ENCODE peak calls at places on chromosomes 3 and 15, in ten cellular contexts. O, X, B, G, K, T, I, Z, L and C are unnamed samples.
A peak's percentile ranks its signal among the peaks of the same experiment; 100 is the strongest.

GRCh38 chr15:70636540-70637165 is 126.7 kb downstream of the UACA start:
- DNase-seq in O (no peak), X (peak; percentile 40), B (no peak), G (no peak), K (no peak), T (peak; percentile 29), I (no peak), Z (no peak), L (no peak), C (peak; percentile 28)

GRCh38 chr3:105853801-105854432 is 14.9 kb downstream of the CBLB start:
- DNase-seq in O (no peak), X (no peak), B (no peak), G (no peak), K (no peak), T (no peak), I (no peak), Z (no peak), L (no peak), C (no peak)

GRCh38 chr3:111333642-111334041 is 208.4 kb upstream of the CD96 start:
- DNase-seq in O (no peak), X (peak; percentile 23), B (no peak), G (no peak), K (no peak), T (peak; percentile 38), I (no peak), Z (peak; percentile 62), L (no peak), C (no peak)

GRCh38 chr15:28191832-28192231 is 92.7 kb upstream of the OCA2 start:
- DNase-seq in O (no peak), X (peak; percentile 79), B (no peak), G (no peak), K (no peak), T (no peak), I (no peak), Z (peak; percentile 79), L (no peak), C (no peak)

GRCh38 chr3:76768912-76769311 is 271.0 kb upstream of the ROBO2 start:
- DNase-seq in O (no peak), X (no peak), B (no peak), G (no peak), K (no peak), T (no peak), I (no peak), Z (no peak), L (no peak), C (no peak)

GRCh38 chr15:92619380-92620101 is 36.0 kb downstream of the FAM174B start:
- DNase-seq in O (no peak), X (no peak), B (peak; percentile 36), G (no peak), K (no peak), T (peak; percentile 65), I (no peak), Z (no peak), L (no peak), C (peak; percentile 66)

GRCh38 chr3:2156244-2156847 is 57.7 kb downstream of the CNTN4 start:
- DNase-seq in O (no peak), X (no peak), B (no peak), G (no peak), K (peak; percentile 18), T (no peak), I (no peak), Z (no peak), L (no peak), C (no peak)

GRCh38 chr15:85316244-85316934 is 64.0 kb upstream of the AKAP13 start:
- DNase-seq in O (no peak), X (peak; percentile 94), B (no peak), G (no peak), K (peak; percentile 24), T (peak; percentile 90), I (no peak), Z (peak; percentile 46), L (no peak), C (no peak)

GRCh38 chr15:77715860-77716259 is 83.1 kb upstream of the LINGO1 start:
- DNase-seq in O (no peak), X (no peak), B (no peak), G (no peak), K (no peak), T (no peak), I (no peak), Z (no peak), L (no peak), C (no peak)

GRCh38 chr3:115766587-115767492 is 143.5 kb downstream of the GAP43 start:
- DNase-seq in O (no peak), X (peak; percentile 45), B (no peak), G (no peak), K (no peak), T (peak; percentile 82), I (no peak), Z (peak; percentile 46), L (no peak), C (no peak)

GRCh38 chr15:88038261-88038660 is 218.3 kb downstream of the NTRK3 start:
- DNase-seq in O (no peak), X (no peak), B (no peak), G (no peak), K (no peak), T (no peak), I (no peak), Z (no peak), L (no peak), C (no peak)

GRCh38 chr15:64749167-64749566 is 26.2 kb downstream of the RBPMS2 start:
- DNase-seq in O (no peak), X (peak; percentile 39), B (no peak), G (no peak), K (no peak), T (peak; percentile 89), I (no peak), Z (peak; percentile 14), L (no peak), C (no peak)

GRCh38 chr3:46998121-46998851 is 18.8 kb downstream of the NBEAL2 start:
- DNase-seq in O (no peak), X (peak; percentile 19), B (no peak), G (peak; percentile 47), K (peak; percentile 77), T (peak; percentile 18), I (no peak), Z (peak; percentile 8), L (no peak), C (peak; percentile 48)

GRCh38 chr3:63207066-63207590 is 71.0 kb upstream of the SYNPR start:
- DNase-seq in O (no peak), X (no peak), B (no peak), G (no peak), K (no peak), T (no peak), I (no peak), Z (peak; percentile 50), L (no peak), C (no peak)

GRCh38 chr3:50336452-50337174 is 4.0 kb downstream of the RASSF1 start:
- DNase-seq in O (no peak), X (peak; percentile 38), B (no peak), G (no peak), K (peak; percentile 71), T (peak; percentile 44), I (no peak), Z (peak; percentile 39), L (no peak), C (peak; percentile 37)

GRCh38 chr3:126067959-126068358 is 16.0 kb downstream of the SLC41A3 start:
- DNase-seq in O (no peak), X (no peak), B (no peak), G (no peak), K (no peak), T (no peak), I (no peak), Z (no peak), L (no peak), C (no peak)

GRCh38 chr15:65233651-65234050 is 22.4 kb upstream of the CILP start:
- DNase-seq in O (no peak), X (no peak), B (no peak), G (no peak), K (no peak), T (no peak), I (no peak), Z (no peak), L (no peak), C (no peak)

GRCh38 chr15:67120839-67121540 is 55.6 kb downstream of the SMAD3 start:
- DNase-seq in O (no peak), X (peak; percentile 93), B (peak; percentile 84), G (peak; percentile 88), K (peak; percentile 87), T (peak; percentile 88), I (no peak), Z (peak; percentile 67), L (no peak), C (peak; percentile 98)

GRCh38 chr3:98657429-98657828 is 64.0 kb upstream of the CPOX start:
- DNase-seq in O (no peak), X (no peak), B (no peak), G (peak; percentile 26), K (peak; percentile 30), T (peak; percentile 57), I (no peak), Z (peak; percentile 8), L (peak; percentile 79), C (no peak)

GRCh38 chr3:74314696-74315095 is 299.8 kb downstream of the CNTN3 start:
- DNase-seq in O (no peak), X (no peak), B (no peak), G (no peak), K (no peak), T (no peak), I (no peak), Z (no peak), L (no peak), C (no peak)

GRCh38 chr3:37856381-37856780 is 5.3 kb upstream of the CTDSPL start:
- DNase-seq in O (no peak), X (no peak), B (no peak), G (no peak), K (no peak), T (no peak), I (no peak), Z (no peak), L (no peak), C (no peak)

GRCh38 chr15:78950343-78950742 is 5.5 kb upstream of the CTSH start:
- DNase-seq in O (no peak), X (no peak), B (no peak), G (no peak), K (no peak), T (no peak), I (no peak), Z (no peak), L (no peak), C (no peak)

GRCh38 chr3:146975032-146975431 is 369.9 kb upstream of the PLSCR5 start:
- DNase-seq in O (no peak), X (no peak), B (no peak), G (no peak), K (no peak), T (no peak), I (no peak), Z (no peak), L (no peak), C (no peak)

GRCh38 chr3:194293546-194294198 is 57.5 kb downstream of the CPN2 start:
- DNase-seq in O (no peak), X (no peak), B (no peak), G (no peak), K (no peak), T (no peak), I (no peak), Z (no peak), L (no peak), C (no peak)